ENCODE peak calls at places on chromosomes 5 and 9, in eight cellular contexts. One of them, this sample, is unnamed.

GRCh38 chr9:88995627-88996026 is 4.4 kb downstream of the S1PR3 start:
- DNase-seq in body of pancreas: no peak
- DNase-seq in ovary: no peak
- DNase-seq in Peyer's patch: no peak
- DNase-seq in gastrocnemius medialis: no peak
- DNase-seq in transverse colon: no peak
- DNase-seq in A549: no peak
- DNase-seq in thyroid gland: no peak
- DNase-seq in this sample: no peak

GRCh38 chr5:151520294-151520693 is 70.8 kb downstream of the FAT2 start:
- DNase-seq in ovary: no peak
- DNase-seq in A549: peak
- DNase-seq in thyroid gland: no peak
- DNase-seq in gastrocnemius medialis: no peak
- DNase-seq in body of pancreas: no peak
- DNase-seq in transverse colon: no peak
- DNase-seq in Peyer's patch: no peak
- DNase-seq in this sample: no peak

GRCh38 chr5:179267671-179268071 is 77.6 kb downstream of the ADAMTS2 start:
- DNase-seq in thyroid gland: no peak
- DNase-seq in body of pancreas: no peak
- DNase-seq in Peyer's patch: peak
- DNase-seq in ovary: peak
- DNase-seq in A549: no peak
- DNase-seq in gastrocnemius medialis: no peak
- DNase-seq in transverse colon: peak
- DNase-seq in this sample: no peak

GRCh38 chr5:87069974-87070608 is 197.6 kb upstream of the RASA1 start:
- DNase-seq in transverse colon: peak
- DNase-seq in Peyer's patch: no peak
- DNase-seq in gastrocnemius medialis: no peak
- DNase-seq in thyroid gland: peak
- DNase-seq in A549: peak
- DNase-seq in body of pancreas: peak
- DNase-seq in ovary: no peak
- DNase-seq in this sample: no peak

GRCh38 chr9:70390922-70391321 is 23.5 kb downstream of the KLF9 start:
- DNase-seq in thyroid gland: no peak
- DNase-seq in transverse colon: no peak
- DNase-seq in Peyer's patch: no peak
- DNase-seq in ovary: no peak
- DNase-seq in body of pancreas: no peak
- DNase-seq in gastrocnemius medialis: no peak
- DNase-seq in A549: no peak
- DNase-seq in this sample: no peak

GRCh38 chr9:81396528-81396927 is 292.8 kb downstream of the TLE1 start:
- DNase-seq in A549: no peak
- DNase-seq in ovary: no peak
- DNase-seq in Peyer's patch: no peak
- DNase-seq in gastrocnemius medialis: no peak
- DNase-seq in body of pancreas: no peak
- DNase-seq in thyroid gland: no peak
- DNase-seq in transverse colon: no peak
- DNase-seq in this sample: no peak

GRCh38 chr5:84605246-84605645 is 220.6 kb upstream of the EDIL3 start:
- DNase-seq in thyroid gland: no peak
- DNase-seq in body of pancreas: no peak
- DNase-seq in ovary: no peak
- DNase-seq in transverse colon: no peak
- DNase-seq in Peyer's patch: no peak
- DNase-seq in A549: no peak
- DNase-seq in gastrocnemius medialis: no peak
- DNase-seq in this sample: no peak

GRCh38 chr5:117246386-117246785 is 671.8 kb upstream of the SEMA6A start:
- DNase-seq in Peyer's patch: no peak
- DNase-seq in A549: no peak
- DNase-seq in gastrocnemius medialis: no peak
- DNase-seq in transverse colon: no peak
- DNase-seq in ovary: no peak
- DNase-seq in body of pancreas: no peak
- DNase-seq in thyroid gland: no peak
- DNase-seq in this sample: no peak

GRCh38 chr5:151063136-151063544 is 17.7 kb downstream of the TNIP1 start:
- DNase-seq in ovary: no peak
- DNase-seq in body of pancreas: peak
- DNase-seq in gastrocnemius medialis: peak
- DNase-seq in transverse colon: no peak
- DNase-seq in Peyer's patch: no peak
- DNase-seq in A549: peak
- DNase-seq in thyroid gland: no peak
- DNase-seq in this sample: peak

DNA sequence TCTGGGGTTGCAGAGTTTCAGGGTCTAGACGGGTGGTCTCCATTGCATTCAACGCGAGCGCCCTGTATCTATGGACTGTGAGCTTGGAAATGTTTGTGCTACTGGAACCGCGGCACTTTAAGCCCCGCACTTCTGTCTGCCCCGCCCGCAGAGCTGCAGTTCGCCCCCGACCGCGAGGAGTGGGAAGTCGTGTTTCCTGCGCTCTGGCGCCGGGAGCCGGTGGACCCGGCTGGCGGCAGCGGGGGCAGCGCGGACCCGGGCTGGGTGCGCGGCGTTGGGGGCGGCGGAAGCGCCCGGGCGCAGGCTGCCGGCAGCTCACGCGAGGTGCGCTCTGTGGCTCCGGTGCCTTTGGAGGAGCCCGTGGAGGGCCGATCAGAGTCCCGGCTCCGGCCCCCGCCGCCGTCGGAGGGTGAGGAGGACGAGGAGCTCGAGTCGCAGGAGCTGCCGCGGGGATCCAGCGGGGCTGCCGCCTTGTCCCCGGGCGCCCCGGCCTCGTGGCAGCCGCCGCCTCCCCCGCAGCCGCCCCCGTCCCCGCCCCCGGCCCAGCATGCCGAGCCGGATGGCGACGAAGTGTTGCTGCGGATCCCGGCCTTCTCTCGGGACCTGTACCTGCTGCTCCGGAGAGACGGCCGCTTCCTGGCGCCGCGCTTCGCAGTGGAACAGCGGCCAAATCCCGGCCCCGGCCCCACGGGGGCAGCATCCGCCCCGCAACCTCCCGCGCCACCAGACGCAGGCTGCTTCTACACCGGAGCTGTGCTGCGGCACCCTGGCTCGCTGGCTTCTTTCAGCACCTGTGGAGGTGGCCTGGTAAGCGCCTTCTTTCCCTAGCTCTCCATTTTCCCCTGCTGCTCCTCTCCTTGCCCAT is 1.1 kb downstream of the ADAMTS19 start:
- DNase-seq in gastrocnemius medialis: peak
- DNase-seq in A549: peak
- DNase-seq in transverse colon: peak
- DNase-seq in ovary: peak
- DNase-seq in thyroid gland: no peak
- DNase-seq in Peyer's patch: peak
- DNase-seq in body of pancreas: peak
- DNase-seq in this sample: peak
- TF ChIP-seq POLR2A in gastrocnemius medialis: no peak
- TF ChIP-seq POLR2A in A549: no peak
- TF ChIP-seq POLR2A in transverse colon: no peak
- TF ChIP-seq POLR2A in ovary: no peak
- TF ChIP-seq POLR2A in thyroid gland: no peak
- TF ChIP-seq POLR2A in Peyer's patch: no peak
- TF ChIP-seq POLR2A in body of pancreas: no peak
- TF ChIP-seq POLR2A in this sample: no peak

DNA sequence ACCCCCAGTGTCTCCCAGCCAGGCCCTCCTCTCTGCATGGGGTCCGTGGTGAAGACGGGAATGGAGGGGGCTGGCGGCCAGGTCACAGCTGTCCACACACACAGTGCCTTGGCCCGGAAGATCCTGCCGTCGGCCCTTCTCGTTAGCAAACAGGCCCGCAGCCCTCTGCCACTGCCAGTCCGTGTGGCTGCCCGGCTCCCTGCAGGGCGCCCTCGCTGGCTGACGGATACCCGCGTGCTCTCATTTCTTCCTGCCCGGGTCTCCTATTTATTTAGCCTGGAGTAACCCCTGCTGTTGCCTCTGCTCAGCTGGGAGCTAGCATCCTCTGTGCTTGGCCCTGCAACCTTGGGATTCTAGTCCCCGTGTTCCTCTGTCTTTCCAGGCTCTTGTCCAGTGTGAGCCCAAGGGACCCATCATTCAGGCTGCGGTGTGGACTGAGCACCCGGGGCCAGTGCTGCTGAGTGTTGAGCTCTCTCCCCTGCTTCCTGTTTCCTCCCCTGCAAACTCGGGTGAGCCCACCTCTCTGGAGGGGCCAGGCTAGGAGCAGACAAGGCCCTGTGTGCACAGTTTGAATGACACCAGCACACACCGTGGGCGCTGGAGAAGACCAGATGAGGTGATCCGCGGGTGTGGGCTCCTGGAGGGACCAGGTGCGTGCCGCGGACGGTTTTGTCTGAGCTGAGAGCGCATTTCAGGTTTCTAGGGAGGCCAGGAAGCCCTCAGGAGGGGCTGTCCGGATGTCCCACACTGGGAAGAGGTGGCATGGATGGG is 14.6 kb upstream of the RNU6ATAC start:
- DNase-seq in A549: peak
- DNase-seq in gastrocnemius medialis: peak
- DNase-seq in Peyer's patch: peak
- DNase-seq in thyroid gland: no peak
- DNase-seq in transverse colon: peak
- DNase-seq in ovary: peak
- DNase-seq in body of pancreas: peak
- DNase-seq in this sample: peak
- H3K4me3 ChIP-seq in A549: no peak
- H3K4me3 ChIP-seq in gastrocnemius medialis: no peak
- H3K4me3 ChIP-seq in Peyer's patch: no peak
- H3K4me3 ChIP-seq in thyroid gland: no peak
- H3K4me3 ChIP-seq in transverse colon: no peak
- H3K4me3 ChIP-seq in ovary: no peak
- H3K4me3 ChIP-seq in body of pancreas: no peak
- H3K4me3 ChIP-seq in this sample: no peak

DNA sequence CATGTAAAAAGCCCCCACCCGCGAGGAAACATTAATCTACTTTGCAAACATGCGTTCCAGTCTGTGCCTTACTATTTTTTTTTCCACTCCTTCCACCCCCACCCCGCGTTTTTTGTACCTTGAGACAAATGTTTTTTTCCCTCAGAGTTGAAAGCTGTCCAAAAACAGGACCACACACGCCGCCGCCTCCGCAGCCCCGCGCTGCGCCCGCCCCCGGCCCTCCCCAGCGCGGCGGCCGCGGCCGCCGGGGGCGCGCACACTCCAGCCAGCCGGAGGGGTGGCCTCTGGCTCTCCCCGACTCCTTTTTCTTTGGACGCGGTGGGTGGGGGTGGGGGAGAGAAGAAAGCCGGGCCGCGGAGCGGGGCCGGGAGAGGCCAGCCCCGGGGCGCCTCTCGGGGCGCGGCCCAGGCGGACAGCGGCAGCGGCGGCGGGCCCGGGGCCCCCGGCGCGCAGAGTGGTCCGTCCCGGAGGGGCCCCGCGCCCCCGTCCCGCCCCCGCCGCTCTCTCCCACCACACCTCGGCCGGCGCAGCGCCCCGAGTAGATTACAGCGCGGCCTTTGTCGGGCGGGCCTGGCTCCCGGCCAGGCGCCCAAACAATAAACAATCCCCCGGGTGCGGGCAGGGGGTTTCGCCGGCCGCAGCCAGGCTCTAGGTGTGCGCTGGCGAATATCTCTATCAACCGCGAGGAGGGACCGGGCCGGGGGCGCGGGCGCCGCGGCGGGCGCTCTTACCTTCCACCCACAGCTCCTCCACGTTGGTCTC is 10.9 kb downstream of the PTCH1 start:
- DNase-seq in gastrocnemius medialis: peak
- DNase-seq in Peyer's patch: peak
- DNase-seq in body of pancreas: peak
- DNase-seq in ovary: peak
- DNase-seq in thyroid gland: peak
- DNase-seq in transverse colon: peak
- DNase-seq in A549: peak
- DNase-seq in this sample: peak
- TF ChIP-seq POLR2A in gastrocnemius medialis: peak
- TF ChIP-seq POLR2A in Peyer's patch: peak
- TF ChIP-seq POLR2A in body of pancreas: peak
- TF ChIP-seq POLR2A in ovary: no peak
- TF ChIP-seq POLR2A in thyroid gland: peak
- TF ChIP-seq POLR2A in transverse colon: no peak
- TF ChIP-seq POLR2A in A549: no peak
- TF ChIP-seq POLR2A in this sample: peak

GRCh38 chr5:13991365-13991764 is 46.9 kb upstream of the DNAH5 start:
- DNase-seq in ovary: no peak
- DNase-seq in Peyer's patch: no peak
- DNase-seq in thyroid gland: no peak
- DNase-seq in body of pancreas: no peak
- DNase-seq in transverse colon: no peak
- DNase-seq in gastrocnemius medialis: no peak
- DNase-seq in A549: no peak
- DNase-seq in this sample: no peak

GRCh38 chr5:13987843-13988464 is 43.5 kb upstream of the DNAH5 start:
- DNase-seq in transverse colon: peak
- DNase-seq in A549: peak
- DNase-seq in thyroid gland: peak
- DNase-seq in ovary: peak
- DNase-seq in gastrocnemius medialis: peak
- DNase-seq in body of pancreas: peak
- DNase-seq in Peyer's patch: no peak
- DNase-seq in this sample: no peak

GRCh38 chr5:13989832-13990231 is 45.3 kb upstream of the DNAH5 start:
- DNase-seq in ovary: no peak
- DNase-seq in gastrocnemius medialis: no peak
- DNase-seq in body of pancreas: no peak
- DNase-seq in A549: no peak
- DNase-seq in Peyer's patch: no peak
- DNase-seq in transverse colon: no peak
- DNase-seq in thyroid gland: no peak
- DNase-seq in this sample: no peak

GRCh38 chr5:13990896-13991295 is 46.4 kb upstream of the DNAH5 start:
- DNase-seq in gastrocnemius medialis: no peak
- DNase-seq in A549: no peak
- DNase-seq in body of pancreas: no peak
- DNase-seq in Peyer's patch: no peak
- DNase-seq in thyroid gland: no peak
- DNase-seq in transverse colon: no peak
- DNase-seq in ovary: no peak
- DNase-seq in this sample: no peak

DNA sequence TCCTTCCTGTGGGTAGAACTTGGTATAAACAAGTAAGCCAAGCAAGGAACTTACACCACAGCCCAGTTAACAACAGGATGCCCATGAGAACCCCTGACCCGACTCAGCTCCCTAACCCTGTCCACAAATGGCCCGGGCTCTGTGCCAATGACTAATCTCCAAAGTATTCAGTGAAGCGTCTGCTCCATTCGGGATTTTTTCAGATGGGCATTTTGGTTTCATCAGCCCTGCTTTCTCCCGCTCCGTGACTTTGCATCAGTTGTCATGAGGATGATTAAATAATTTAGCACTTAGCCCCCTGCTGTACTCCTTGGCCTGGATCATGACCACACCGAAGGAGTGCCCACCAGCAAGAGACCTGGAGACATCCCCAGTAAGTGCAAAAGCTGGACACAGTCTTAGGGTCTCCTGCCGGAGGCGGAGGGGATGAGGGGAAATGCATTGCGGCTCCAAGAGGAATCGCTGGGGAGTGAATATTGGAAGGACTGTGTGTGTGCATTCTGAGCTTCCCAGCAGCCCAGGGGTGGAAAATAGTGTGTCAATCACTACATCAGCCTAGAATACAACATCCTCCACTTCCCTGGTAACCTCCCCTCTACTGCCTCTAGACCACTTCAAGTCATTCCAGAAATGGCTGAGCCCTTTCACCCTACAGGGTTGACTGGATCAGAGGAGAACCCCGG is 41.4 kb upstream of the DNAH5 start:
- DNase-seq in Peyer's patch: no peak
- DNase-seq in gastrocnemius medialis: no peak
- DNase-seq in transverse colon: no peak
- DNase-seq in ovary: no peak
- DNase-seq in A549: peak
- DNase-seq in thyroid gland: no peak
- DNase-seq in body of pancreas: peak
- DNase-seq in this sample: no peak
- H3K4me3 ChIP-seq in Peyer's patch: no peak
- H3K4me3 ChIP-seq in gastrocnemius medialis: no peak
- H3K4me3 ChIP-seq in transverse colon: no peak
- H3K4me3 ChIP-seq in ovary: no peak
- H3K4me3 ChIP-seq in A549: peak
- H3K4me3 ChIP-seq in thyroid gland: no peak
- H3K4me3 ChIP-seq in body of pancreas: no peak
- H3K4me3 ChIP-seq in this sample: no peak